ENCODE peak calls at places on chromosome 9, in six cellular contexts. One of them, this sample, is unnamed.

GRCh38 chr9:72052122-72052521 is 8.3 kb downstream of the C9orf57 start:
- DNase-seq in spleen: no peak
- DNase-seq in A172: no peak
- DNase-seq in cardiac fibroblast: no peak
- DNase-seq in activated CD4-positive, alpha-beta T cell treated with anti-CD3 and anti-CD28 coated beads, Interleukin-2, amount 50 U/mL, for 4 hours: no peak
- DNase-seq in frontal cortex: no peak
- DNase-seq in this sample: no peak

GRCh38 chr9:129746092-129746760 is 6.6 kb downstream of the PTGES start:
- DNase-seq in spleen: no peak
- DNase-seq in A172: peak
- DNase-seq in cardiac fibroblast: no peak
- DNase-seq in activated CD4-positive, alpha-beta T cell treated with anti-CD3 and anti-CD28 coated beads, Interleukin-2, amount 50 U/mL, for 4 hours: no peak
- DNase-seq in frontal cortex: no peak
- DNase-seq in this sample: no peak

GRCh38 chr9:121201045-121201737 is 478 bp downstream of the RAB14 start:
- DNase-seq in spleen: peak
- DNase-seq in A172: no peak
- DNase-seq in cardiac fibroblast: peak
- DNase-seq in activated CD4-positive, alpha-beta T cell treated with anti-CD3 and anti-CD28 coated beads, Interleukin-2, amount 50 U/mL, for 4 hours: peak
- DNase-seq in frontal cortex: peak
- DNase-seq in this sample: no peak

GRCh38 chr9:18208166-18209059 is 265.5 kb upstream of the ADAMTSL1 start:
- DNase-seq in spleen: no peak
- DNase-seq in A172: peak
- DNase-seq in cardiac fibroblast: peak
- DNase-seq in activated CD4-positive, alpha-beta T cell treated with anti-CD3 and anti-CD28 coated beads, Interleukin-2, amount 50 U/mL, for 4 hours: no peak
- DNase-seq in frontal cortex: no peak
- DNase-seq in this sample: peak

GRCh38 chr9:75142208-75142607 is 53.9 kb downstream of the OSTF1 start:
- DNase-seq in spleen: no peak
- DNase-seq in A172: no peak
- DNase-seq in cardiac fibroblast: no peak
- DNase-seq in activated CD4-positive, alpha-beta T cell treated with anti-CD3 and anti-CD28 coated beads, Interleukin-2, amount 50 U/mL, for 4 hours: no peak
- DNase-seq in frontal cortex: no peak
- DNase-seq in this sample: no peak

GRCh38 chr9:117002686-117003085 is 315.6 kb downstream of the TRIM32 start:
- DNase-seq in spleen: no peak
- DNase-seq in A172: no peak
- DNase-seq in cardiac fibroblast: no peak
- DNase-seq in activated CD4-positive, alpha-beta T cell treated with anti-CD3 and anti-CD28 coated beads, Interleukin-2, amount 50 U/mL, for 4 hours: no peak
- DNase-seq in frontal cortex: no peak
- DNase-seq in this sample: no peak

GRCh38 chr9:122814545-122814944 is 13.8 kb downstream of the PDCL start:
- DNase-seq in spleen: no peak
- DNase-seq in A172: no peak
- DNase-seq in cardiac fibroblast: no peak
- DNase-seq in activated CD4-positive, alpha-beta T cell treated with anti-CD3 and anti-CD28 coated beads, Interleukin-2, amount 50 U/mL, for 4 hours: no peak
- DNase-seq in frontal cortex: no peak
- DNase-seq in this sample: no peak

GRCh38 chr9:125750656-125751035 is 3.5 kb downstream of the PBX3 start:
- DNase-seq in spleen: no peak
- DNase-seq in A172: peak
- DNase-seq in cardiac fibroblast: peak
- DNase-seq in activated CD4-positive, alpha-beta T cell treated with anti-CD3 and anti-CD28 coated beads, Interleukin-2, amount 50 U/mL, for 4 hours: no peak
- DNase-seq in frontal cortex: no peak
- DNase-seq in this sample: no peak

GRCh38 chr9:129929467-129930125 is 94.3 kb downstream of the USP20 start:
- DNase-seq in spleen: no peak
- DNase-seq in A172: no peak
- DNase-seq in cardiac fibroblast: no peak
- DNase-seq in activated CD4-positive, alpha-beta T cell treated with anti-CD3 and anti-CD28 coated beads, Interleukin-2, amount 50 U/mL, for 4 hours: no peak
- DNase-seq in frontal cortex: no peak
- DNase-seq in this sample: no peak

GRCh38 chr9:124342946-124343485 is 72.2 kb downstream of the PSMB7 start:
- DNase-seq in spleen: peak
- DNase-seq in A172: peak
- DNase-seq in cardiac fibroblast: peak
- DNase-seq in activated CD4-positive, alpha-beta T cell treated with anti-CD3 and anti-CD28 coated beads, Interleukin-2, amount 50 U/mL, for 4 hours: no peak
- DNase-seq in frontal cortex: peak
- DNase-seq in this sample: peak

GRCh38 chr9:77807295-77807694 is 159.2 kb upstream of the GNA14 start:
- DNase-seq in spleen: no peak
- DNase-seq in A172: peak
- DNase-seq in cardiac fibroblast: peak
- DNase-seq in activated CD4-positive, alpha-beta T cell treated with anti-CD3 and anti-CD28 coated beads, Interleukin-2, amount 50 U/mL, for 4 hours: no peak
- DNase-seq in frontal cortex: no peak
- DNase-seq in this sample: no peak